ENCODE peak calls at places on chromosomes 2 and 18, in seven cellular contexts. F, B, Z, X, W, A and P are unnamed samples.

GRCh38 chr2:149101818-149102217 is 63.3 kb downstream of the LYPD6B start:
- DNase-seq in F (no peak), B (no peak), Z (no peak), X (no peak), W (no peak), A (no peak), P (no peak)

GRCh38 chr2:46134531-46135229 is 162.5 kb upstream of the EPAS1 start:
- DNase-seq in F (no peak), B (no peak), Z (no peak), X (peak; percentile 70), W (peak; percentile 14), A (no peak), P (no peak)

GRCh38 chr2:168194784-168195522 is 52.4 kb downstream of the STK39 start:
- DNase-seq in F (no peak), B (no peak), Z (no peak), X (no peak), W (no peak), A (no peak), P (no peak)

GRCh38 chr2:146661494-146662096 is 1183.2 kb upstream of the ACVR2A start:
- DNase-seq in F (peak; percentile 61), B (peak; percentile 10), Z (peak; percentile 66), X (no peak), W (no peak), A (no peak), P (no peak)

GRCh38 chr2:68121873-68122679 is 35.6 kb upstream of the PNO1 start:
- DNase-seq in F (peak; percentile 91), B (peak; percentile 79), Z (peak; percentile 89), X (peak; percentile 82), W (peak; percentile 81), A (peak; percentile 84), P (peak; percentile 89)

GRCh38 chr2:32479224-32479623 is 122.4 kb downstream of the BIRC6 start:
- DNase-seq in F (no peak), B (no peak), Z (no peak), X (no peak), W (no peak), A (no peak), P (no peak)

GRCh38 chr2:153404792-153405191 is 73.8 kb downstream of the RPRM start:
- DNase-seq in F (no peak), B (no peak), Z (peak; percentile 18), X (no peak), W (no peak), A (no peak), P (no peak)

GRCh38 chr2:197591706-197592072 is 75.8 kb downstream of the MOB4 start:
- DNase-seq in F (no peak), B (no peak), Z (no peak), X (no peak), W (no peak), A (no peak), P (no peak)

GRCh38 chr18:48441405-48441881 is 32.3 kb upstream of the ZBTB7C start:
- DNase-seq in F (peak; percentile 28), B (no peak), Z (no peak), X (peak; percentile 43), W (no peak), A (no peak), P (no peak)

GRCh38 chr18:26091047-26091630 is 726 bp upstream of the SS18 start:
- DNase-seq in F (no peak), B (peak; percentile 70), Z (no peak), X (no peak), W (no peak), A (peak; percentile 77), P (no peak)

GRCh38 chr2:161077367-161078210 is 82.6 kb upstream of the TANK start:
- DNase-seq in F (no peak), B (peak; percentile 60), Z (no peak), X (no peak), W (no peak), A (no peak), P (no peak)

GRCh38 chr18:59769105-59769865 is 72.1 kb upstream of the CCBE1 start:
- DNase-seq in F (no peak), B (no peak), Z (no peak), X (no peak), W (no peak), A (no peak), P (no peak)

GRCh38 chr18:10095356-10095755 is 181.5 kb downstream of the VAPA start:
- DNase-seq in F (no peak), B (no peak), Z (no peak), X (no peak), W (no peak), A (no peak), P (no peak)

GRCh38 chr2:241943209-241943850 is 73.8 kb downstream of the RTP5 start:
- DNase-seq in F (no peak), B (no peak), Z (no peak), X (no peak), W (no peak), A (no peak), P (no peak)

GRCh38 chr2:108909917-108910515 is 79.0 kb downstream of the EDAR start:
- DNase-seq in F (no peak), B (no peak), Z (no peak), X (no peak), W (no peak), A (no peak), P (peak; percentile 35)

GRCh38 chr18:55301196-55301540 is 286.8 kb downstream of the TCF4 start:
- DNase-seq in F (no peak), B (no peak), Z (peak; percentile 58), X (no peak), W (no peak), A (no peak), P (no peak)

GRCh38 chr2:197086500-197086899 is 160.0 kb upstream of the PGAP1 start:
- DNase-seq in F (no peak), B (no peak), Z (no peak), X (no peak), W (no peak), A (no peak), P (no peak)

GRCh38 chr2:191249131-191249813 is 4.1 kb downstream of the MYO1B start:
- DNase-seq in F (no peak), B (peak; percentile 11), Z (no peak), X (no peak), W (no peak), A (no peak), P (no peak)

GRCh38 chr18:57801379-57802165 is 1.5 kb downstream of the ATP8B1 start:
- DNase-seq in F (no peak), B (peak; percentile 63), Z (peak; percentile 34), X (no peak), W (no peak), A (no peak), P (peak; percentile 66)

GRCh38 chr2:176157499-176158305 is 595 bp downstream of the HOXD3 start:
- DNase-seq in F (no peak), B (peak; percentile 5), Z (peak; percentile 82), X (no peak), W (no peak), A (no peak), P (peak; percentile 58)

GRCh38 chr2:203341741-203342310 is 13.6 kb downstream of the ABI2 start:
- DNase-seq in F (no peak), B (no peak), Z (no peak), X (no peak), W (no peak), A (no peak), P (no peak)

GRCh38 chr2:150120271-150120950 is 367.1 kb downstream of the RND3 start:
- DNase-seq in F (no peak), B (no peak), Z (peak; percentile 71), X (no peak), W (no peak), A (peak; percentile 29), P (no peak)

GRCh38 chr18:10398571-10398970 is 55.9 kb upstream of the APCDD1 start:
- DNase-seq in F (no peak), B (no peak), Z (no peak), X (no peak), W (no peak), A (no peak), P (no peak)

GRCh38 chr18:39586696-39587095 is 2021.1 kb upstream of the CELF4 start:
- DNase-seq in F (no peak), B (no peak), Z (no peak), X (no peak), W (no peak), A (no peak), P (no peak)

GRCh38 chr2:223959688-223960087 is 2.4 kb downstream of the MRPL44 start:
- DNase-seq in F (no peak), B (no peak), Z (no peak), X (no peak), W (no peak), A (no peak), P (no peak)
- H3K4me3 ChIP-seq in F (no peak overlapping the region), B (no peak overlapping the region), Z (peak overlapping the region; percentile 32), X (peak overlapping the region; percentile 91), W (no peak overlapping the region), A (no peak overlapping the region), P (peak overlapping the region; percentile 4)

DNA sequence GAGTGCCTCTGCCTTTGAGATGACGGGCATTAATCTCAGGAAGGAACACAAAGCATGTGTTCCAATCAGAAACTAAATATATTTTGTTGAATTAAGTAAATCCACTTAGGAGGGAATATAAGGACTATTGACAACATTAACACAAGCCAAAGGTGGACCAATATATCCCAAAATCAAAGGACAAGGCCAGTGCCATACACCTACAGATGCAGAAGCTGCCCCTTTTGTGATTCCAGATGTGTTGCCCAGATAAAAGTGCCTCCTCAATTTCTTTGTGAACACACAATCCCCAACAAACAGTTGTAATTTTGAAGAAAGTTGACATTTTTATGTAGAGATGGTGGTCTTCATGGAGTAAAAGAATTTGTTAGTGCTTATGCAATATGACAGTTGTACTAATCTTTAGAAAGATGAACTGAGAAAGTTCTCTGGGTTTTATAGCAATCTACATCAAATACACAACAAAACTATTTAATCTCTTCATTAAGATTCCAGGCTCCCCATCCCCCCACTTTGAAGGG is 36.8 kb downstream of the PTCD3 start:
- DNase-seq in F (no peak), B (no peak), Z (no peak), X (no peak), W (no peak), A (no peak), P (no peak)
- H3K36me3 ChIP-seq in F (peaks cover 67% of the 10 kb centered on the region), B (peaks cover 24% of the 10 kb centered on the region), Z (peaks cover 7% of the 10 kb centered on the region), X (peaks cover 100% of the 10 kb centered on the region), W (peaks cover 35% of the 10 kb centered on the region), A (peaks cover 87% of the 10 kb centered on the region), P (peaks cover 92% of the 10 kb centered on the region)

GRCh38 chr2:240637116-240637900 is 12.0 kb downstream of the GPR35 start:
- DNase-seq in F (no peak), B (no peak), Z (no peak), X (peak; percentile 11), W (no peak), A (no peak), P (peak; percentile 54)
- H3K9me3 ChIP-seq in F (no peaks in the 10 kb centered on the region), B (no peaks in the 10 kb centered on the region), Z (no peaks in the 10 kb centered on the region), X (no peaks in the 10 kb centered on the region), W (peaks cover 9% of the 10 kb centered on the region), A (no peaks in the 10 kb centered on the region), P (no peaks in the 10 kb centered on the region)

DNA sequence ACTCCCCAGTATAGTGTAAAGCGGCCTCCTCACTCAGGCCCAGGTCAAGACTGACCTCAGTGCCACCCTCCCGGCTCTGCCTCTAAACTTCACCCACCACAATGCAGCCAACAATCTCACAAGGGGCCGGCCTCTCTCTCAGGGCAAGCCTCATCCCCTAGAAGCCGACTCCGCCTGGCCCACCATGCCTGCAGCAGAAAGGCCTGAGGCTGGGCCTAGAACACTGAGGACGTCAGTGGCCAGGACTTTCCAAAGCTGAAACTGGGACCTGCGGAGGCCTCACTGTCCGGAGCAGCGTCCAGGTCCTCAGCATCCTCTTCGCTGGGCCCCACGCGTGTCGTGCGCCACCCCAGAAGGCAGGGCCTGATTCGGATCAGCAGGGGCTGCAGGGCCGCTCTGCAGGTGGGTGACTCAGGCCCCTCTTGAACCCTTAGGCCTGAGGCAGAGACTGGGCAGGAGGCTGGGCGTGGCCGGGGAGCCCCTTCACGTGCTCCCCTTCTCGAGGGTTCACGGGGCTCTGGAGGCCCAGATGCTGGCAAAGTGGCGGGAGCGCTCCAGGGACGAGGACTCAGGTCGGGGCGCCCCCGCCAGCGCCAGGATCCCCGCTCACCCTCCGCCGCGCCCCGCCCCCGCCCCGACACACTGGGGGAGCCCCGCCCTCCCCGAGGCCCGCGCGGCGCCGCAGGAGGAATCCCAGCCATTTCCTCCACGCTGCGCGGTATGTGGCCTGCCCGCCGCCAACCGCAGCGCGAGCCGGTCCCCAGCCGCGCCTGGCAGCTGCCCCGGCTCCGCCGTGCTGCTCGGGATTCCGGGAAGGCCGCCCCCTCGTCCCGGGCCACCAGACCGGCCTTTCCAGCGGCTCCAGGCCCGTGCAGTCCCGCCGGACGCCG is 53.1 kb downstream of the PKDCC start:
- DNase-seq in F (no peak), B (peak; percentile 58), Z (peak; percentile 77), X (peak; percentile 72), W (peak; percentile 78), A (peak; percentile 76), P (peak; percentile 85)
- H3K4me3 ChIP-seq in F (no peak overlapping the region), B (no peak overlapping the region), Z (peak overlapping the region; percentile 38), X (peak overlapping the region; percentile 55), W (peak overlapping the region; percentile 29), A (peak overlapping the region; percentile 39), P (peak overlapping the region; percentile 51)